ENCODE peak calls at places on chromosomes 11 and 22, in nine cellular contexts. B, P, J, H, E, V, I, S and C are unnamed samples.

GRCh38 chr22:46421272-46421671 is 85.8 kb downstream of the TRMU start:
- DNase-seq in V (no peak), H (no peak), J (no peak), P (no peak), S (no peak), E (no peak), B (no peak), I (peak), C (no peak)

GRCh38 chr11:250740-251299 is 14.0 kb downstream of the PSMD13 start:
- DNase-seq in V (peak), J (peak), S (peak), H (peak), B (peak), E (peak), P (peak), I (peak), C (no peak)

GRCh38 chr22:44689915-44690524 is 12.0 kb upstream of the PRR5 start:
- DNase-seq in E (no peak), I (no peak), H (no peak), P (no peak), S (no peak), J (no peak), B (no peak), V (no peak), C (no peak)

GRCh38 chr11:25163421-25163820 is 666.6 kb downstream of the LUZP2 start:
- DNase-seq in B (no peak), V (no peak), J (no peak), E (no peak), I (no peak), S (no peak), H (no peak), P (no peak), C (no peak)

GRCh38 chr22:31327786-31328544 is 18.2 kb downstream of the PATZ1 start:
- DNase-seq in S (no peak), E (no peak), J (no peak), P (no peak), B (no peak), I (no peak), V (no peak), H (peak), C (no peak)

GRCh38 chr11:121452609-121453150 is at the start of gene SORL1-AS1:
- DNase-seq in I (peak), S (no peak), H (peak), B (no peak), P (peak), V (peak), E (no peak), J (no peak), C (no peak)

GRCh38 chr22:24230911-24231656 is 13.8 kb downstream of the GGT5 start:
- DNase-seq in V (no peak), B (no peak), H (no peak), P (peak), S (peak), J (peak), I (peak), E (no peak), C (no peak)

GRCh38 chr11:74248469-74248868 is 63.0 kb downstream of the P4HA3 start:
- DNase-seq in B (no peak), I (no peak), S (no peak), E (no peak), V (no peak), P (no peak), J (no peak), H (no peak), C (no peak)

GRCh38 chr22:49133541-49133940 is 694.1 kb downstream of the BRD1 start:
- DNase-seq in P (no peak), S (no peak), V (no peak), H (no peak), B (no peak), I (no peak), E (no peak), J (no peak), C (no peak)

GRCh38 chr22:40400173-40400572 is 29.8 kb downstream of the SGSM3 start:
- DNase-seq in E (no peak), I (peak), H (no peak), B (no peak), J (peak), V (no peak), S (peak), P (no peak), C (no peak)

GRCh38 chr11:14904745-14905103 is 12.7 kb upstream of the CYP2R1 start:
- DNase-seq in P (peak), S (peak), I (peak), E (peak), V (no peak), J (peak), H (peak), B (peak), C (no peak)

GRCh38 chr11:123116486-123116885 is 54.5 kb upstream of the HSPA8 start:
- DNase-seq in J (no peak), I (no peak), E (no peak), B (no peak), P (no peak), V (no peak), H (no peak), S (no peak), C (no peak)

GRCh38 chr22:27581688-27582087 is 219.9 kb downstream of the MN1 start:
- DNase-seq in V (no peak), J (no peak), H (no peak), S (peak), I (no peak), B (peak), E (peak), P (no peak), C (no peak)

GRCh38 chr11:119673389-119674336 is 55.3 kb downstream of the NECTIN1 start:
- DNase-seq in V (no peak), J (no peak), B (no peak), S (peak), P (no peak), H (no peak), E (no peak), I (peak), C (no peak)

GRCh38 chr11:29634248-29634647 is 382.6 kb downstream of the KCNA4 start:
- DNase-seq in H (no peak), V (no peak), P (no peak), E (no peak), B (no peak), J (no peak), S (no peak), I (no peak), C (no peak)

DNA sequence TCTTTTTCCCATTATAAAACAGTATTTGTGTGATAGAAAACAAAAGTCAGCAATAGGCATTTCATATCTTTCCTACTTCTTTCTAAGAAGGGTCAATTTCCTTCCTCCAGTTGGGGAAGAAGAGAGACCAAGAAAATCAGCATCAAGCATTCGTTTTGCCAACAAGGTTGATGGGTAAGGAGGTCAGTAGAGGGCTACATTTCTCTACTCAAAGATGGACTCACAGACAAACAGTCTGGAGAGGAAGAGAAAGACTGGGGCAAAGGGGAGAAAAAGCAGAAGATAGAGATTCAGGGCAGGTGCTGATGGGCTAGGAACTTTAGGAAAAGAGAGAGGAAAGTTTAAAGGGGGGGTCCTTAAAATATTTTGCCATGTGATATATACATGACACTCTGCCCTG is 8.6 kb upstream of the MTNR1B start:
- DNase-seq in P (no peak), B (no peak), E (no peak), V (no peak), S (no peak), J (no peak), I (no peak), H (no peak), C (no peak)
- TF ChIP-seq CTCF in P (no peak), B (no peak), E (no peak), V (no peak), S (no peak), J (no peak), I (no peak), H (no peak), C (no peak)

DNA sequence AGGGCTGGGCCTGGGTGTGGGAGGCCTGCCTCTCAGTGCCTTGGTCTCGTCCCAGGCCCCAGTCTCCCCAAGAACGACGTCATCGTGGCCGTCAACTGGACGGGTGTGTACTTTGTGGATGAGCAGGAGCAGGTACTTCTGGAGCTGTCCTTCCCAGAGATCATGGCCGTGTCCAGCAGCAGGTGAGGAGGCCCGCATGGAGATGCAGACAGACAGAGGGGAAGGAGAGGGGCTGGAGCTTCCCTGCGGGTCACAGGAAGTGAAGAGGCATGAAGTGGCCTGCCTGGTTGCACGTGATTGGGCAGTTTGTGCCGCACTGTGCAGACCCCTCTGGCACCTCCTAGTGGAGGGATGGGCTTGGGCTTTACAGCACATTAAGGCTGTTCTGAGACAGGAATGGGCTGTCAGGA is 70.4 kb downstream of the MYO7A start:
- DNase-seq in B (no peak), S (no peak), P (peak), H (peak), V (no peak), I (peak), E (no peak), J (peak), C (no peak)
- TF ChIP-seq CTCF in B (no peak), S (no peak), P (no peak), H (peak), V (no peak), I (peak), E (no peak), J (no peak), C (peak)

DNA sequence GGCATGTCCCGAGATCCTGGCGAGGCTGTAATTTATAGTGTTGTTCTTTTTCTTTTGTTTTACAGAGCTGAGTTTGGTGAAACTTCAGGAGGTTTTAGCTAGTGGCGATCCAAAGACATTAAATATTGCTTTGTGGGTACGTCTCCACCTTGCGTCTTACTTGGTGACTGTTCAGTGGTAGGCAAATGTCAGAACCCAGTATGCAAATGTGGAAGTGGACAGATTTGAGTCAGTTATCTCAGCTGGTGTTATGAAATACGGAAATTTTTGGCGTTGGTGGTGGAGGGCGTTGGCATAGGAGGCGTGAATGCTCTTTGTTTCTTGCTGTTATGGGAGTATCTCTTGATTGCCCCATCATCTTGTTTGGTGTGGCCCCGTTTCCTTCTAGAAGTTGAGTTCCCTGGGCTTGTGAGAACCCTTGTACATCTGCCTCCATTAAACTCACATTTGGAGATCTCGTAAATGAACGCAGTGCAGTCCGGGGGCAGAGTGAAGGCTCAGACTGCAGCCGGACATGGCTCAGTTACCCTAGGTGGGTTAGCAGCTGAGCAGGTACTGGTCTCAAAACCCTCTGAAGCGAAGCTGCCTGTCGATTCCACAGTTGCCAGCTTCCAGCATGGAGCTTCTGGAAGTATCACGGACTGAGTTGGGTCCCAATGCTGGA is 39.9 kb downstream of the PTPRJ start:
- DNase-seq in V (no peak), H (peak), I (peak), S (peak), E (no peak), P (no peak), J (peak), B (peak), C (no peak)
- TF ChIP-seq CTCF in V (no peak), H (no peak), I (no peak), S (peak), E (no peak), P (no peak), J (peak), B (no peak), C (no peak)

GRCh38 chr22:33274214-33274828 is 216.1 kb upstream of the SYN3 start:
- DNase-seq in V (peak), J (no peak), P (peak), S (no peak), B (no peak), H (no peak), E (no peak), I (peak), C (no peak)
- TF ChIP-seq CTCF in V (no peak), J (peak), P (peak), S (peak), B (no peak), H (no peak), E (peak), I (peak), C (peak)

GRCh38 chr11:65329944-65330403 is 3.7 kb upstream of the DPF2 start:
- DNase-seq in E (peak), S (peak), P (peak), J (peak), V (peak), B (peak), I (peak), H (peak), C (peak)
- TF ChIP-seq CTCF in E (peak), S (peak), P (peak), J (peak), V (peak), B (no peak), I (peak), H (peak), C (peak)

GRCh38 chr11:64865286-64866172 is 12.9 kb downstream of the EHD1 start:
- DNase-seq in B (no peak), I (peak), V (no peak), P (no peak), S (no peak), J (peak), E (no peak), H (peak), C (no peak)

GRCh38 chr11:64864135-64864472 is 14.3 kb downstream of the EHD1 start:
- DNase-seq in P (no peak), H (no peak), E (no peak), S (no peak), J (no peak), I (no peak), V (no peak), B (no peak), C (no peak)

GRCh38 chr11:64863381-64864060 is 14.9 kb downstream of the EHD1 start:
- DNase-seq in H (no peak), J (no peak), I (no peak), P (no peak), S (no peak), B (no peak), E (no peak), V (no peak), C (no peak)

GRCh38 chr11:64866173-64866491 is 12.3 kb downstream of the EHD1 start:
- DNase-seq in J (no peak), H (no peak), S (no peak), E (no peak), B (no peak), V (no peak), I (no peak), P (no peak), C (no peak)

DNA sequence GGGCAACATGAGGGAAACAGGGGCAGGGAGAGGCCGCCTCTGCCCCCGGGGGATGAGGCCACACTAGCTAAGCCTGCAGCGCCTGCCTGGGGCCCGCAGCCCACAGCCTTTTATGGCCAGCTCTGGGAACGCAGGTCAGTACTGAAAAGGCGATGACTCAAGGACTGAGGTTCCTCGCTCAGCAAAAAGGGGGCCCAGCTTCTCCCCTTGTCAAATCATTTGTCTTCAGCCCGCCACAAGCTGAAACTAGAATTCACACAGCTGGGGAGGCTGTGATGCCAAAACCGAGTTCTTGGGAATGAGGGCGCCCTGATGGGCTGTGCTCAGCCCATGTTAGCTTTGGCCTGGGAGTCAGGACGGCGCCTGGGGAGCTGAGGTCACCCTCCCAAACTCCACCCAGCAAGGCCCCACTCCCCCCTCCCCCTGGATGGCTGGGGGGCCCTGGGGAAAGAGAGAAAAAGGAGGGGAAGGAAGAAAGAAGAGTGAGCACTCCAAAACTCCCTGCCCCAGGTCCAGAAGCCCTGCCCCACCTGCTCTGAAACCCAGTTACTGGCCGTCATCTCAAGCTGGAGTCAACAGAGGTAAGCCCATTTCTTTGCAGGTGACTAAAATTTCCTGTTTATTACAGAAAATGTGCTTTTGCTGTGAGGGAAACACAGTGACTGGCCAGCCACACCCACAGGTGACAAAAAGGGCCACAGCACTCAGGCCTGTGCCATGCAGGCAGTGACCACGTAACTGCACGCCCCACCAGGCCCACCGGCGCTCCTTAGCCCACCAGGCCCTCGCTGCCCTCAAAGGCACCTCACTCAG is 13.7 kb downstream of the EHD1 start:
- DNase-seq in V (no peak), E (peak), S (no peak), H (peak), B (peak), J (no peak), P (no peak), I (peak), C (no peak)
- TF ChIP-seq CTCF in V (no peak), E (peak), S (no peak), H (no peak), B (no peak), J (no peak), P (no peak), I (no peak), C (no peak)